ENCODE peak calls at places on chromosomes 2 and 18, in four cellular contexts. L, B, Y and K are unnamed samples.

GRCh38 chr2:100921685-100922161 is 80.4 kb upstream of the RPL31 start:
- DNase-seq in L (no peak), B (no peak), Y (no peak), K (no peak)

GRCh38 chr2:106195996-106196395 is 1.9 kb upstream of the UXS1 start:
- DNase-seq in L (no peak), B (no peak), Y (no peak), K (no peak)

GRCh38 chr2:10817413-10817812 is 4.8 kb upstream of the PDIA6 start:
- DNase-seq in L (no peak), B (peak; percentile 37), Y (no peak), K (no peak)

GRCh38 chr2:37829202-37829601 is 95.9 kb upstream of the RMDN2 start:
- DNase-seq in L (no peak), B (no peak), Y (peak; percentile 21), K (no peak)

GRCh38 chr2:124911560-124911959 is 886.5 kb downstream of the CNTNAP5 start:
- DNase-seq in L (no peak), B (no peak), Y (no peak), K (no peak)

GRCh38 chr2:28224648-28225471 is 167.8 kb upstream of the FOSL2 start:
- DNase-seq in L (no peak), B (peak; percentile 8), Y (no peak), K (no peak)

GRCh38 chr18:45666520-45666919 is 51.2 kb downstream of the SLC14A2 start:
- DNase-seq in L (no peak), B (no peak), Y (no peak), K (no peak)

GRCh38 chr2:102268529-102269524 is 42.5 kb upstream of the IL1RL1 start:
- DNase-seq in L (no peak), B (no peak), Y (no peak), K (no peak)

GRCh38 chr18:45103319-45104070 is 422.8 kb downstream of the SETBP1 start:
- DNase-seq in L (no peak), B (no peak), Y (no peak), K (no peak)

GRCh38 chr18:25875574-25875973 is 214.8 kb downstream of the SS18 start:
- DNase-seq in L (no peak), B (peak; percentile 6), Y (no peak), K (no peak)

GRCh38 chr2:154740360-154740759 is 41.9 kb downstream of the KCNJ3 start:
- DNase-seq in L (no peak), B (no peak), Y (no peak), K (no peak)

GRCh38 chr2:205133544-205133943 is 548.8 kb upstream of the NRP2 start:
- DNase-seq in L (no peak), B (peak; percentile 7), Y (peak; percentile 17), K (peak; percentile 52)

GRCh38 chr2:60530660-60531276 is 22.7 kb downstream of the BCL11A start:
- DNase-seq in L (no peak), B (no peak), Y (no peak), K (no peak)

GRCh38 chr2:118750959-118751565 is 96.4 kb downstream of the EN1 start:
- DNase-seq in L (no peak), B (no peak), Y (no peak), K (no peak)

GRCh38 chr2:128640166-128640846 is 321.6 kb upstream of the HS6ST1 start:
- DNase-seq in L (no peak), B (no peak), Y (no peak), K (peak; percentile 28)

GRCh38 chr2:118774458-118775133 is 72.9 kb downstream of the EN1 start:
- DNase-seq in L (peak; percentile 12), B (peak; percentile 39), Y (peak; percentile 71), K (peak; percentile 84)

GRCh38 chr2:70143314-70144150 is 47.3 kb downstream of the C2orf42 start:
- DNase-seq in L (no peak), B (peak; percentile 30), Y (peak; percentile 40), K (peak; percentile 61)

GRCh38 chr18:76455015-76455676 is 39.9 kb downstream of the ZNF516 start:
- DNase-seq in L (no peak), B (no peak), Y (no peak), K (no peak)

GRCh38 chr2:151553-152328 is 105.4 kb upstream of the FAM110C start:
- DNase-seq in L (no peak), B (no peak), Y (no peak), K (no peak)

GRCh38 chr2:241255542-241256167 is 59.8 kb downstream of the HDLBP start:
- DNase-seq in L (no peak), B (no peak), Y (peak; percentile 54), K (no peak)

GRCh38 chr18:47163241-47163640 is 12.9 kb downstream of the IER3IP1 start:
- DNase-seq in L (no peak), B (no peak), Y (no peak), K (no peak)

GRCh38 chr2:83365476-83365875 is 1093.6 kb downstream of the SUCLG1 start:
- DNase-seq in L (no peak), B (no peak), Y (no peak), K (no peak)

GRCh38 chr2:187819624-187820023 is 265.4 kb upstream of the TFPI start:
- DNase-seq in L (no peak), B (no peak), Y (no peak), K (no peak)

GRCh38 chr2:83574614-83575013 is 884.5 kb downstream of the SUCLG1 start:
- DNase-seq in L (no peak), B (no peak), Y (no peak), K (no peak)

GRCh38 chr2:42809131-42809875 is 16.9 kb upstream of the HAAO start:
- DNase-seq in L (no peak), B (no peak), Y (peak; percentile 20), K (peak; percentile 92)

GRCh38 chr2:217804786-217805678 is 197.8 kb downstream of the TNS1 start:
- DNase-seq in L (no peak), B (peak; percentile 41), Y (no peak), K (peak; percentile 28)

GRCh38 chr2:239729681-239730566 is 295.2 kb downstream of the NDUFA10 start:
- DNase-seq in L (no peak), B (no peak), Y (no peak), K (peak; percentile 67)
- H3K9me3 ChIP-seq in L (no peaks in the 10 kb centered on the region), B (no peaks in the 10 kb centered on the region), Y (no peaks in the 10 kb centered on the region), K (no peaks in the 10 kb centered on the region)

GRCh38 chr2:207477896-207478295 is 51.9 kb upstream of the CREB1 start:
- DNase-seq in L (no peak), B (no peak), Y (no peak), K (no peak)
- H3K9me3 ChIP-seq in L (no peaks in the 10 kb centered on the region), B (no peaks in the 10 kb centered on the region), Y (no peaks in the 10 kb centered on the region), K (no peaks in the 10 kb centered on the region)

GRCh38 chr2:212592695-212593094 is 54.1 kb upstream of the ERBB4 start:
- DNase-seq in L (no peak), B (no peak), Y (no peak), K (no peak)
- H3K9me3 ChIP-seq in L (no peaks in the 10 kb centered on the region), B (no peaks in the 10 kb centered on the region), Y (no peaks in the 10 kb centered on the region), K (no peaks in the 10 kb centered on the region)

DNA sequence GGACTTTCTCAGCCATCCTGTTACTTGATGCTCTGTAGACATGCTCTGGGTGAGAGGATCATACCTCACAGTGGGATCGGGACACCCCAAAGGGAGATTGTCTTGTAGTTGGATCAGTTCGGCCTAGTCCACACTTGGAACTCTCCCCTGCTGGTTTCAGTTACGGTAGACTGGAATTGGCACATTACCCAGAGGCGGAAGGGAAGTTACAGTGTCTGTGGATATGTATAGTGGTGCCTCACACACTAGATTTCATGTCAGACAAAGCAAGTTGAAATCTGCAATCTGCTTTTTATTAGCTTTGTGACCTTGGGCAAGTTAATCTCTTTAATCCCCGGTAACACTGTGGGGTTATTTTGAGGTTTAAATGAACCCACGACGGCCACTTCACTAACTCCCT is 16.2 kb upstream of the CTAGE1 start:
- DNase-seq in L (no peak), B (peak; percentile 70), Y (no peak), K (no peak)
- H3K9me3 ChIP-seq in L (no peaks in the 10 kb centered on the region), B (no peaks in the 10 kb centered on the region), Y (no peaks in the 10 kb centered on the region), K (no peaks in the 10 kb centered on the region)

GRCh38 chr2:204124140-204124750 is 187.7 kb downstream of the ICOS start:
- DNase-seq in L (no peak), B (no peak), Y (no peak), K (no peak)
- H3K9me3 ChIP-seq in L (no peaks in the 10 kb centered on the region), B (no peaks in the 10 kb centered on the region), Y (no peaks in the 10 kb centered on the region), K (no peaks in the 10 kb centered on the region)

GRCh38 chr18:52150050-52150449 is 189.9 kb upstream of the DCC start:
- DNase-seq in L (no peak), B (no peak), Y (no peak), K (no peak)
- H3K9me3 ChIP-seq in L (no peaks in the 10 kb centered on the region), B (no peaks in the 10 kb centered on the region), Y (peaks cover 8% of the 10 kb centered on the region), K (peaks cover 2% of the 10 kb centered on the region)

GRCh38 chr18:14919666-14920065 is 171.7 kb downstream of the ANKRD30B start:
- DNase-seq in L (no peak), B (no peak), Y (no peak), K (no peak)

GRCh38 chr18:14920976-14921375 is 173.0 kb downstream of the ANKRD30B start:
- DNase-seq in L (no peak), B (no peak), Y (no peak), K (no peak)

GRCh38 chr18:14922031-14922430 is 174.1 kb downstream of the ANKRD30B start:
- DNase-seq in L (no peak), B (no peak), Y (no peak), K (no peak)

GRCh38 chr18:14922965-14923565 is 175.1 kb downstream of the ANKRD30B start:
- DNase-seq in L (no peak), B (no peak), Y (no peak), K (no peak)

DNA sequence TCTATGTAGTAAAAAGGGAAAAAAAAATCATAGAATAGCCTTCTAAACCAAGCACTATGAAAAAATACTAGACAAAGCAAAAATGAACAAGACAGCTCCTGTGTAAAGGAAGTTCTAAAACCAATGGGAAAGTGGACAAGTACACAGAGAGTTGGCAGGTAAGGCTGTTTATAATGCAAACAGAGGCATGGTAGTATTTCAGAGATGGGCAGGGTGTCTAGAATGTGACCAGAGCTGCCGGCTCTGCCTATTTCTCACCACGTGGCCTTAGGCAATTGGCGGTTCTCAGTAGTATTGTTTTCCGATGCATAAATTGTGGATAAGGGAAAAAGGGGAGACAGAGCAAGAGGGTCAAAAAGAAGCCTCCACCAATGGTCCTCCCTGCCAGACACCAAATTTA is 173.6 kb downstream of the ANKRD30B start:
- DNase-seq in L (no peak), B (no peak), Y (no peak), K (no peak)
- H3K9me3 ChIP-seq in L (no peaks in the 10 kb centered on the region), B (peaks cover 13% of the 10 kb centered on the region), Y (no peaks in the 10 kb centered on the region), K (no peaks in the 10 kb centered on the region)